ENCODE peak calls at places on chromosomes 5 and 9, in seven cellular contexts. E is HCT116, H is ovary, O is tibial nerve, A is A549, I is right lobe of liver, P is body of pancreas. T is an unnamed sample.

GRCh38 chr5:78633710-78634109 is 14.9 kb downstream of the LHFPL2 start:
- DNase-seq in E (no peak), H (no peak), O (no peak), A (no peak), I (no peak), P (no peak), T (no peak)

GRCh38 chr9:103530934-103531333 is 535.8 kb downstream of the CYLC2 start:
- DNase-seq in E (no peak), H (no peak), O (no peak), A (no peak), I (no peak), P (no peak), T (no peak)

GRCh38 chr5:153543959-153544470 is 53.5 kb downstream of the GRIA1 start:
- DNase-seq in E (no peak), H (no peak), O (no peak), A (no peak), I (no peak), P (no peak), T (no peak)

GRCh38 chr5:170070556-170071412 is 34.9 kb upstream of the FOXI1 start:
- DNase-seq in E (peak; percentile 16), H (no peak), O (no peak), A (peak; percentile 52), I (no peak), P (peak; percentile 20), T (no peak)

GRCh38 chr5:127236254-127236653 is 54.3 kb upstream of the MEGF10 start:
- DNase-seq in E (no peak), H (no peak), O (no peak), A (no peak), I (no peak), P (no peak), T (no peak)

GRCh38 chr5:59874675-59875074 is 18.9 kb downstream of the PDE4D start:
- DNase-seq in E (no peak), H (no peak), O (no peak), A (no peak), I (no peak), P (no peak), T (no peak)

GRCh38 chr9:134215709-134216448 is 51.5 kb upstream of the RNU6ATAC start:
- DNase-seq in E (no peak), H (peak; percentile 22), O (no peak), A (no peak), I (peak; percentile 57), P (no peak), T (no peak)

GRCh38 chr9:36772449-36773370 is 200.0 kb downstream of the MELK start:
- DNase-seq in E (no peak), H (no peak), O (no peak), A (no peak), I (no peak), P (no peak), T (no peak)

GRCh38 chr5:67118050-67118620 is 78.5 kb downstream of the CD180 start:
- DNase-seq in E (no peak), H (no peak), O (no peak), A (no peak), I (no peak), P (no peak), T (no peak)

GRCh38 chr5:96548941-96549340 is 113.2 kb upstream of the CAST start:
- DNase-seq in E (no peak), H (no peak), O (no peak), A (no peak), I (no peak), P (no peak), T (no peak)

GRCh38 chr5:20109326-20109725 is 121.3 kb upstream of the CDH18 start:
- DNase-seq in E (no peak), H (no peak), O (no peak), A (no peak), I (no peak), P (no peak), T (no peak)

GRCh38 chr9:127567119-127567897 is 44.8 kb upstream of the STXBP1 start:
- DNase-seq in E (no peak), H (peak; percentile 52), O (no peak), A (no peak), I (peak; percentile 80), P (peak; percentile 82), T (no peak)

GRCh38 chr5:43564289-43564850 is 7.5 kb upstream of the PAIP1 start:
- DNase-seq in E (no peak), H (no peak), O (no peak), A (no peak), I (no peak), P (no peak), T (no peak)

GRCh38 chr5:92513067-92513466 is 1068.0 kb downstream of the NR2F1-AS1 start:
- DNase-seq in E (peak; percentile 13), H (no peak), O (no peak), A (no peak), I (no peak), P (no peak), T (no peak)

GRCh38 chr5:71887680-71888079 is 168.6 kb downstream of the CARTPT start:
- DNase-seq in E (peak; percentile 77), H (no peak), O (no peak), A (peak; percentile 72), I (no peak), P (no peak), T (no peak)

GRCh38 chr5:35482167-35482755 is 135.4 kb upstream of the SPEF2 start:
- DNase-seq in E (no peak), H (no peak), O (no peak), A (no peak), I (no peak), P (no peak), T (no peak)

GRCh38 chr5:24749701-24750100 is 104.9 kb upstream of the CDH10 start:
- DNase-seq in E (no peak), H (no peak), O (no peak), A (no peak), I (no peak), P (no peak), T (no peak)

GRCh38 chr9:35398651-35399335 is 91.1 kb upstream of the RUSC2 start:
- DNase-seq in E (no peak), H (no peak), O (no peak), A (no peak), I (no peak), P (no peak), T (no peak)

GRCh38 chr5:116507051-116507537 is 67.5 kb downstream of the SEMA6A start:
- DNase-seq in E (no peak), H (no peak), O (no peak), A (no peak), I (no peak), P (no peak), T (no peak)

GRCh38 chr9:91770229-91770628 is 179.8 kb downstream of the ROR2 start:
- DNase-seq in E (no peak), H (no peak), O (no peak), A (no peak), I (no peak), P (no peak), T (no peak)

GRCh38 chr5:54902817-54903473 is 82.4 kb downstream of the ESM1 start:
- DNase-seq in E (no peak), H (peak; percentile 20), O (no peak), A (no peak), I (no peak), P (no peak), T (no peak)

GRCh38 chr9:38294561-38294960 is 97.9 kb upstream of the ALDH1B1 start:
- DNase-seq in E (no peak), H (no peak), O (no peak), A (no peak), I (no peak), P (no peak), T (no peak)

GRCh38 chr9:133781828-133782135 is 43.6 kb upstream of the SARDH start:
- DNase-seq in E (no peak), H (no peak), O (no peak), A (no peak), I (no peak), P (no peak), T (no peak)

GRCh38 chr9:31418419-31418818 is 966.0 kb upstream of the ACO1 start:
- DNase-seq in E (no peak), H (no peak), O (no peak), A (no peak), I (no peak), P (no peak), T (no peak)

GRCh38 chr9:88355166-88355565 is 33.1 kb upstream of the SPIN1 start:
- DNase-seq in E (peak; percentile 59), H (no peak), O (no peak), A (no peak), I (no peak), P (no peak), T (no peak)

GRCh38 chr5:149320791-149321330 is 24.4 kb upstream of the GRPEL2 start:
- DNase-seq in E (peak; percentile 63), H (peak; percentile 82), O (peak; percentile 72), A (peak; percentile 72), I (peak; percentile 90), P (peak; percentile 88), T (no peak)

DNA sequence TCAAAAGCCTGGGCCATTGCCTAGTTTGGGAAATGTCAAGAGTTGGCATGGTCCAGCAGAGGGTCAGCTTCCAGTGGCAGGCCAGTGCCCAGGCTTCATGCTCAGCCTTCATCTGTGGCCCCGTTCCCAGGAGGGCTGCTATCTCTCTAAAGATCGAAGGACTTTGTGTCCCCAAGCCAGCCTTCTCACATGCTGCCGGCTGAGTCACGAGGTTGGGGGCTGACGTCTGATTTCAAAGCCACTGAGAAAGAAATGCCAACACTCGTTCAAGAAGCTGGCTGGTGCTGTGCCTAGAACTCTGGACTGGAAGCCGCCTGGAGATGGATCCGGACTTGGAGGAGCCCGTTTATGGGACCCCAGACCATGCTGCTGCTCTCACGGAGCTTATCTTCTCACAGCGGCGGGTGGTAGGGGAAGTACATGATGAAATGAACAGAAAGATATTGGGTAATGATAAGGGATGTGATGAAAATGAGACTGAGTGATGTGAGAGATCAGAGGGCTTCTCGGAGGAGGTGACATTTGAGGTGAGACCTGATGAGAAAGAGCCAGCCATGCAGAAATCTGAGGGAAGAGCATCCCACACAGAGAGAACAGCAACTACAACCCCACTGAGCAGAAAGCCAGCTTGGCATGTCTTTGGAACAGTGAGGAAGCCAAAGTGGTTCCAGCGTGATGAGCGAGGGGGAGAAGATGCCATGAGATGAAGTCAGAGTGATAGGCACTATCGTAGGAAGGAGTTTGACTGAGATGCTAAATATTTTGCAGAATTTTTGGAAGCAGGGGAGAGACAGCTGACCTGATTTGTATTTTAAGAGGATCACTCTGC is 54.9 kb upstream of the BOD1 start:
- DNase-seq in E (no peak), H (no peak), O (no peak), A (no peak), I (peak; percentile 84), P (peak; percentile 38), T (no peak)
- TF ChIP-seq POLR2A in E (no peak), H (no peak), O (no peak), A (no peak), I (peak; percentile 20), P (no peak), T (no peak)

GRCh38 chr9:21096172-21096900 is 18.6 kb upstream of the IFNB1 start:
- DNase-seq in E (no peak), H (no peak), O (no peak), A (no peak), I (no peak), P (no peak), T (no peak)
- TF ChIP-seq POLR2A in E (no peak), H (no peak), O (no peak), A (no peak), I (no peak), P (no peak), T (no peak)

GRCh38 chr9:110170728-110171257 is 37.2 kb downstream of the C9orf152 start:
- DNase-seq in E (no peak), H (no peak), O (no peak), A (no peak), I (no peak), P (no peak), T (no peak)
- TF ChIP-seq POLR2A in E (no peak), H (no peak), O (no peak), A (no peak), I (no peak), P (no peak), T (no peak)

GRCh38 chr5:143126121-143127019 is 277.1 kb downstream of the NR3C1 start:
- DNase-seq in E (no peak), H (no peak), O (no peak), A (no peak), I (no peak), P (no peak), T (no peak)
- TF ChIP-seq POLR2A in E (no peak), H (no peak), O (no peak), A (no peak), I (no peak), P (no peak), T (no peak)